ENCODE peak calls at places on chromosomes 11 and 22, in seven cellular contexts. One of them, this sample, is unnamed.

GRCh38 chr11:33531743-33532181 is 168.9 kb downstream of the C11orf91 start:
- DNase-seq in RWPE1: no peak
- DNase-seq in kidney: no peak
- DNase-seq in adrenal gland: peak
- DNase-seq in Calu3: no peak
- DNase-seq in foreskin keratinocyte: no peak
- DNase-seq in AG04450: peak
- DNase-seq in this sample: peak

GRCh38 chr11:95520765-95521542 is 268.6 kb downstream of the FAM76B start:
- DNase-seq in foreskin keratinocyte: peak
- DNase-seq in RWPE1: peak
- DNase-seq in kidney: no peak
- DNase-seq in Calu3: no peak
- DNase-seq in AG04450: no peak
- DNase-seq in adrenal gland: peak
- DNase-seq in this sample: peak

GRCh38 chr22:46762238-46763050 is at the start of gene TBC1D22A:
- DNase-seq in AG04450: peak
- DNase-seq in kidney: peak
- DNase-seq in RWPE1: peak
- DNase-seq in Calu3: peak
- DNase-seq in adrenal gland: peak
- DNase-seq in foreskin keratinocyte: peak
- DNase-seq in this sample: peak

GRCh38 chr11:66595245-66595904 is 2.4 kb downstream of the CCS start:
- DNase-seq in RWPE1: no peak
- DNase-seq in foreskin keratinocyte: no peak
- DNase-seq in Calu3: no peak
- DNase-seq in kidney: peak
- DNase-seq in AG04450: no peak
- DNase-seq in adrenal gland: peak
- DNase-seq in this sample: no peak

GRCh38 chr11:128148208-128148607 is 439.1 kb downstream of the ETS1 start:
- DNase-seq in Calu3: no peak
- DNase-seq in kidney: no peak
- DNase-seq in foreskin keratinocyte: no peak
- DNase-seq in AG04450: no peak
- DNase-seq in RWPE1: no peak
- DNase-seq in adrenal gland: no peak
- DNase-seq in this sample: no peak

GRCh38 chr11:66181632-66182345 is 86.7 kb upstream of the RAB1B start:
- DNase-seq in foreskin keratinocyte: no peak
- DNase-seq in RWPE1: no peak
- DNase-seq in Calu3: no peak
- DNase-seq in adrenal gland: no peak
- DNase-seq in AG04450: no peak
- DNase-seq in kidney: no peak
- DNase-seq in this sample: no peak

GRCh38 chr11:128334311-128335044 is 252.9 kb downstream of the ETS1 start:
- DNase-seq in kidney: peak
- DNase-seq in RWPE1: no peak
- DNase-seq in Calu3: no peak
- DNase-seq in foreskin keratinocyte: no peak
- DNase-seq in adrenal gland: peak
- DNase-seq in AG04450: no peak
- DNase-seq in this sample: no peak

GRCh38 chr11:94650756-94651155 is 83.6 kb downstream of the PIWIL4 start:
- DNase-seq in Calu3: no peak
- DNase-seq in AG04450: peak
- DNase-seq in adrenal gland: peak
- DNase-seq in RWPE1: no peak
- DNase-seq in kidney: peak
- DNase-seq in foreskin keratinocyte: no peak
- DNase-seq in this sample: peak

GRCh38 chr11:130157111-130157510 is 2.5 kb upstream of the ST14 start:
- DNase-seq in foreskin keratinocyte: no peak
- DNase-seq in Calu3: no peak
- DNase-seq in adrenal gland: no peak
- DNase-seq in RWPE1: no peak
- DNase-seq in AG04450: no peak
- DNase-seq in kidney: no peak
- DNase-seq in this sample: peak

GRCh38 chr11:119491753-119492455 is 68.9 kb upstream of the THY1 start:
- DNase-seq in adrenal gland: no peak
- DNase-seq in AG04450: no peak
- DNase-seq in RWPE1: no peak
- DNase-seq in foreskin keratinocyte: no peak
- DNase-seq in Calu3: no peak
- DNase-seq in kidney: peak
- DNase-seq in this sample: no peak

GRCh38 chr11:1226981-1227550 is 4.2 kb downstream of the MUC5B start:
- DNase-seq in AG04450: no peak
- DNase-seq in RWPE1: no peak
- DNase-seq in foreskin keratinocyte: no peak
- DNase-seq in Calu3: no peak
- DNase-seq in adrenal gland: no peak
- DNase-seq in kidney: peak
- DNase-seq in this sample: no peak

GRCh38 chr11:9606799-9607510 is 33.5 kb downstream of the WEE1 start:
- DNase-seq in AG04450: no peak
- DNase-seq in Calu3: peak
- DNase-seq in RWPE1: no peak
- DNase-seq in foreskin keratinocyte: no peak
- DNase-seq in adrenal gland: no peak
- DNase-seq in kidney: no peak
- DNase-seq in this sample: peak

GRCh38 chr22:20312396-20313191 is 7.3 kb downstream of the DGCR6L start:
- DNase-seq in AG04450: no peak
- DNase-seq in adrenal gland: no peak
- DNase-seq in kidney: peak
- DNase-seq in RWPE1: no peak
- DNase-seq in foreskin keratinocyte: no peak
- DNase-seq in Calu3: no peak
- DNase-seq in this sample: no peak

GRCh38 chr11:114956565-114956964 is 278.2 kb downstream of the NXPE2 start:
- DNase-seq in adrenal gland: no peak
- DNase-seq in foreskin keratinocyte: no peak
- DNase-seq in AG04450: no peak
- DNase-seq in kidney: no peak
- DNase-seq in RWPE1: no peak
- DNase-seq in Calu3: no peak
- DNase-seq in this sample: no peak

GRCh38 chr22:46583571-46583970 is 36.6 kb upstream of the GRAMD4 start:
- DNase-seq in adrenal gland: no peak
- DNase-seq in kidney: peak
- DNase-seq in RWPE1: no peak
- DNase-seq in foreskin keratinocyte: no peak
- DNase-seq in Calu3: no peak
- DNase-seq in AG04450: no peak
- DNase-seq in this sample: no peak

GRCh38 chr11:21933095-21933494 is 259.8 kb upstream of the ANO5 start:
- DNase-seq in RWPE1: peak
- DNase-seq in AG04450: no peak
- DNase-seq in Calu3: no peak
- DNase-seq in adrenal gland: no peak
- DNase-seq in foreskin keratinocyte: no peak
- DNase-seq in kidney: no peak
- DNase-seq in this sample: peak

GRCh38 chr11:12079726-12080556 is 30.4 kb upstream of the MICAL2 start:
- DNase-seq in kidney: peak
- DNase-seq in Calu3: peak
- DNase-seq in adrenal gland: peak
- DNase-seq in AG04450: peak
- DNase-seq in RWPE1: peak
- DNase-seq in foreskin keratinocyte: peak
- DNase-seq in this sample: peak

GRCh38 chr11:118605116-118605867 is 2.1 kb upstream of the PHLDB1 start:
- DNase-seq in Calu3: no peak
- DNase-seq in foreskin keratinocyte: no peak
- DNase-seq in RWPE1: no peak
- DNase-seq in kidney: peak
- DNase-seq in adrenal gland: peak
- DNase-seq in AG04450: peak
- DNase-seq in this sample: peak

GRCh38 chr11:34266090-34266912 is 91.5 kb downstream of the ABTB2 start:
- DNase-seq in Calu3: peak
- DNase-seq in foreskin keratinocyte: no peak
- DNase-seq in RWPE1: no peak
- DNase-seq in kidney: no peak
- DNase-seq in AG04450: peak
- DNase-seq in adrenal gland: no peak
- DNase-seq in this sample: peak

GRCh38 chr11:20443596-20443995 is 56.1 kb downstream of the PRMT3 start:
- DNase-seq in adrenal gland: no peak
- DNase-seq in kidney: no peak
- DNase-seq in RWPE1: no peak
- DNase-seq in AG04450: no peak
- DNase-seq in Calu3: no peak
- DNase-seq in foreskin keratinocyte: no peak
- DNase-seq in this sample: peak

GRCh38 chr11:73388241-73389133 is 12.3 kb downstream of the RELT start:
- DNase-seq in AG04450: no peak
- DNase-seq in foreskin keratinocyte: peak
- DNase-seq in kidney: peak
- DNase-seq in Calu3: no peak
- DNase-seq in adrenal gland: peak
- DNase-seq in RWPE1: peak
- DNase-seq in this sample: peak

GRCh38 chr11:78418584-78419211 is 1.1 kb upstream of the GAB2 start:
- DNase-seq in RWPE1: no peak
- DNase-seq in adrenal gland: no peak
- DNase-seq in Calu3: no peak
- DNase-seq in kidney: no peak
- DNase-seq in foreskin keratinocyte: no peak
- DNase-seq in AG04450: no peak
- DNase-seq in this sample: no peak

GRCh38 chr22:47837703-47838102 is 1075.3 kb downstream of the TBC1D22A start:
- DNase-seq in foreskin keratinocyte: peak
- DNase-seq in Calu3: peak
- DNase-seq in AG04450: no peak
- DNase-seq in kidney: no peak
- DNase-seq in adrenal gland: no peak
- DNase-seq in RWPE1: no peak
- DNase-seq in this sample: peak
- TF ChIP-seq CTCF in foreskin keratinocyte: peak
- TF ChIP-seq CTCF in Calu3: no peak
- TF ChIP-seq CTCF in AG04450: peak
- TF ChIP-seq CTCF in kidney: no peak
- TF ChIP-seq CTCF in adrenal gland: peak
- TF ChIP-seq CTCF in RWPE1: no peak
- TF ChIP-seq CTCF in this sample: peak

GRCh38 chr11:63670077-63670737 is 969 bp downstream of the ATL3 start:
- DNase-seq in RWPE1: no peak
- DNase-seq in AG04450: no peak
- DNase-seq in foreskin keratinocyte: no peak
- DNase-seq in adrenal gland: no peak
- DNase-seq in Calu3: no peak
- DNase-seq in kidney: no peak
- DNase-seq in this sample: peak

GRCh38 chr11:63670738-63671321 is 346 bp downstream of the ATL3 start:
- DNase-seq in RWPE1: peak
- DNase-seq in AG04450: no peak
- DNase-seq in kidney: no peak
- DNase-seq in adrenal gland: peak
- DNase-seq in foreskin keratinocyte: no peak
- DNase-seq in Calu3: peak
- DNase-seq in this sample: peak

GRCh38 chr11:63672156-63672463 is 934 bp upstream of the ATL3 start:
- DNase-seq in adrenal gland: no peak
- DNase-seq in foreskin keratinocyte: no peak
- DNase-seq in kidney: no peak
- DNase-seq in RWPE1: no peak
- DNase-seq in Calu3: no peak
- DNase-seq in AG04450: no peak
- DNase-seq in this sample: no peak

GRCh38 chr11:63672934-63673539 is 1.9 kb upstream of the ATL3 start:
- DNase-seq in AG04450: no peak
- DNase-seq in adrenal gland: no peak
- DNase-seq in kidney: no peak
- DNase-seq in Calu3: no peak
- DNase-seq in foreskin keratinocyte: no peak
- DNase-seq in RWPE1: no peak
- DNase-seq in this sample: no peak

GRCh38 chr11:63671322-63672155 is at the start of gene ATL3:
- DNase-seq in adrenal gland: peak
- DNase-seq in RWPE1: peak
- DNase-seq in Calu3: peak
- DNase-seq in AG04450: peak
- DNase-seq in foreskin keratinocyte: peak
- DNase-seq in kidney: peak
- DNase-seq in this sample: peak
- TF ChIP-seq CTCF in adrenal gland: peak
- TF ChIP-seq CTCF in RWPE1: no peak
- TF ChIP-seq CTCF in Calu3: no peak
- TF ChIP-seq CTCF in AG04450: peak
- TF ChIP-seq CTCF in foreskin keratinocyte: peak
- TF ChIP-seq CTCF in kidney: peak
- TF ChIP-seq CTCF in this sample: no peak

GRCh38 chr11:2298795-2299747 is 2.6 kb downstream of the C11orf21 start:
- DNase-seq in foreskin keratinocyte: no peak
- DNase-seq in kidney: peak
- DNase-seq in AG04450: no peak
- DNase-seq in adrenal gland: no peak
- DNase-seq in RWPE1: peak
- DNase-seq in Calu3: peak
- DNase-seq in this sample: peak
- TF ChIP-seq CTCF in foreskin keratinocyte: peak
- TF ChIP-seq CTCF in kidney: peak
- TF ChIP-seq CTCF in AG04450: no peak
- TF ChIP-seq CTCF in adrenal gland: peak
- TF ChIP-seq CTCF in RWPE1: peak
- TF ChIP-seq CTCF in Calu3: peak
- TF ChIP-seq CTCF in this sample: peak

GRCh38 chr22:24101966-24102365 is 79.3 kb upstream of the SUSD2 start:
- DNase-seq in Calu3: no peak
- DNase-seq in kidney: peak
- DNase-seq in foreskin keratinocyte: no peak
- DNase-seq in AG04450: no peak
- DNase-seq in adrenal gland: no peak
- DNase-seq in RWPE1: no peak
- DNase-seq in this sample: no peak
- TF ChIP-seq CTCF in Calu3: no peak
- TF ChIP-seq CTCF in kidney: no peak
- TF ChIP-seq CTCF in foreskin keratinocyte: no peak
- TF ChIP-seq CTCF in AG04450: no peak
- TF ChIP-seq CTCF in adrenal gland: peak
- TF ChIP-seq CTCF in RWPE1: no peak
- TF ChIP-seq CTCF in this sample: no peak

This sample was measured in MCF 10A.